ENCODE peak calls at places on chromosome 9, in eight cellular contexts. One of them, this sample, is unnamed.

GRCh38 chr9:91256235-91256634 is 105.5 kb downstream of the AUH start:
- DNase-seq in stomach: no peak
- DNase-seq in progenitor cell of endocrine pancreas: no peak
- DNase-seq in lower leg skin: no peak
- DNase-seq in HL-60: no peak
- DNase-seq in CD4-positive, alpha-beta T cell: no peak
- DNase-seq in upper lobe of right lung: no peak
- DNase-seq in heart right ventricle: no peak
- DNase-seq in this sample: no peak

GRCh38 chr9:129319938-129320481 is 141.9 kb upstream of the IER5L start:
- DNase-seq in stomach: peak; percentile 24
- DNase-seq in progenitor cell of endocrine pancreas: no peak
- DNase-seq in lower leg skin: peak; percentile 84
- DNase-seq in HL-60: no peak
- DNase-seq in CD4-positive, alpha-beta T cell: no peak
- DNase-seq in upper lobe of right lung: peak; percentile 53
- DNase-seq in heart right ventricle: no peak
- DNase-seq in this sample: peak; percentile 60

GRCh38 chr9:98215266-98215665 is 22.8 kb upstream of the CORO2A start:
- DNase-seq in stomach: no peak
- DNase-seq in progenitor cell of endocrine pancreas: no peak
- DNase-seq in lower leg skin: no peak
- DNase-seq in HL-60: no peak
- DNase-seq in CD4-positive, alpha-beta T cell: no peak
- DNase-seq in upper lobe of right lung: no peak
- DNase-seq in heart right ventricle: no peak
- DNase-seq in this sample: no peak

GRCh38 chr9:13450723-13451122 is 171.2 kb upstream of the MPDZ start:
- DNase-seq in stomach: no peak
- DNase-seq in progenitor cell of endocrine pancreas: no peak
- DNase-seq in lower leg skin: no peak
- DNase-seq in HL-60: no peak
- DNase-seq in CD4-positive, alpha-beta T cell: no peak
- DNase-seq in upper lobe of right lung: no peak
- DNase-seq in heart right ventricle: no peak
- DNase-seq in this sample: no peak

GRCh38 chr9:73153793-73154227 is 2.1 kb downstream of the ANXA1 start:
- DNase-seq in stomach: no peak
- DNase-seq in progenitor cell of endocrine pancreas: no peak
- DNase-seq in lower leg skin: no peak
- DNase-seq in HL-60: no peak
- DNase-seq in CD4-positive, alpha-beta T cell: no peak
- DNase-seq in upper lobe of right lung: no peak
- DNase-seq in heart right ventricle: no peak
- DNase-seq in this sample: no peak

GRCh38 chr9:68940620-68941019 is 73.3 kb downstream of the PRKACG start:
- DNase-seq in stomach: no peak
- DNase-seq in progenitor cell of endocrine pancreas: no peak
- DNase-seq in lower leg skin: no peak
- DNase-seq in HL-60: no peak
- DNase-seq in CD4-positive, alpha-beta T cell: no peak
- DNase-seq in upper lobe of right lung: no peak
- DNase-seq in heart right ventricle: no peak
- DNase-seq in this sample: no peak

GRCh38 chr9:136341769-136342168 is 14.4 kb downstream of the GPSM1 start:
- DNase-seq in stomach: no peak
- DNase-seq in progenitor cell of endocrine pancreas: no peak
- DNase-seq in lower leg skin: no peak
- DNase-seq in HL-60: no peak
- DNase-seq in CD4-positive, alpha-beta T cell: no peak
- DNase-seq in upper lobe of right lung: no peak
- DNase-seq in heart right ventricle: no peak
- DNase-seq in this sample: no peak

GRCh38 chr9:114300846-114301797 is 21.8 kb upstream of the ORM1 start:
- DNase-seq in stomach: peak; percentile 22
- DNase-seq in progenitor cell of endocrine pancreas: no peak
- DNase-seq in lower leg skin: peak; percentile 81
- DNase-seq in HL-60: no peak
- DNase-seq in CD4-positive, alpha-beta T cell: no peak
- DNase-seq in upper lobe of right lung: peak; percentile 48
- DNase-seq in heart right ventricle: no peak
- DNase-seq in this sample: peak; percentile 59

GRCh38 chr9:94867281-94867841 is 140.9 kb downstream of the AOPEP start:
- DNase-seq in stomach: peak; percentile 83
- DNase-seq in progenitor cell of endocrine pancreas: peak; percentile 19
- DNase-seq in lower leg skin: no peak
- DNase-seq in HL-60: no peak
- DNase-seq in CD4-positive, alpha-beta T cell: no peak
- DNase-seq in upper lobe of right lung: peak; percentile 77
- DNase-seq in heart right ventricle: peak; percentile 78
- DNase-seq in this sample: no peak

GRCh38 chr9:117344892-117345660 is 69.8 kb downstream of the ASTN2 start:
- DNase-seq in stomach: no peak
- DNase-seq in progenitor cell of endocrine pancreas: no peak
- DNase-seq in lower leg skin: no peak
- DNase-seq in HL-60: no peak
- DNase-seq in CD4-positive, alpha-beta T cell: no peak
- DNase-seq in upper lobe of right lung: no peak
- DNase-seq in heart right ventricle: no peak
- DNase-seq in this sample: no peak

GRCh38 chr9:132020845-132021510 is 58.7 kb downstream of the MED27 start:
- DNase-seq in stomach: no peak
- DNase-seq in progenitor cell of endocrine pancreas: no peak
- DNase-seq in lower leg skin: no peak
- DNase-seq in HL-60: no peak
- DNase-seq in CD4-positive, alpha-beta T cell: no peak
- DNase-seq in upper lobe of right lung: no peak
- DNase-seq in heart right ventricle: no peak
- DNase-seq in this sample: no peak

GRCh38 chr9:114799925-114800324 is 5.9 kb downstream of the TNFSF15 start:
- DNase-seq in stomach: no peak
- DNase-seq in progenitor cell of endocrine pancreas: no peak
- DNase-seq in lower leg skin: no peak
- DNase-seq in HL-60: no peak
- DNase-seq in CD4-positive, alpha-beta T cell: no peak
- DNase-seq in upper lobe of right lung: no peak
- DNase-seq in heart right ventricle: no peak
- DNase-seq in this sample: no peak

GRCh38 chr9:1875921-1876448 is 139.2 kb upstream of the SMARCA2 start:
- DNase-seq in stomach: no peak
- DNase-seq in progenitor cell of endocrine pancreas: no peak
- DNase-seq in lower leg skin: no peak
- DNase-seq in HL-60: no peak
- DNase-seq in CD4-positive, alpha-beta T cell: no peak
- DNase-seq in upper lobe of right lung: no peak
- DNase-seq in heart right ventricle: no peak
- DNase-seq in this sample: no peak

GRCh38 chr9:69584746-69585145 is 87.4 kb downstream of the APBA1 start:
- DNase-seq in stomach: no peak
- DNase-seq in progenitor cell of endocrine pancreas: no peak
- DNase-seq in lower leg skin: no peak
- DNase-seq in HL-60: no peak
- DNase-seq in CD4-positive, alpha-beta T cell: no peak
- DNase-seq in upper lobe of right lung: no peak
- DNase-seq in heart right ventricle: no peak
- DNase-seq in this sample: no peak

GRCh38 chr9:4349841-4350418 is 50.1 kb upstream of the GLIS3 start:
- DNase-seq in stomach: no peak
- DNase-seq in progenitor cell of endocrine pancreas: no peak
- DNase-seq in lower leg skin: no peak
- DNase-seq in HL-60: no peak
- DNase-seq in CD4-positive, alpha-beta T cell: no peak
- DNase-seq in upper lobe of right lung: no peak
- DNase-seq in heart right ventricle: no peak
- DNase-seq in this sample: no peak

GRCh38 chr9:136700309-136700708 is 12.1 kb upstream of the DIPK1B start:
- DNase-seq in stomach: no peak
- DNase-seq in progenitor cell of endocrine pancreas: no peak
- DNase-seq in lower leg skin: no peak
- DNase-seq in HL-60: no peak
- DNase-seq in CD4-positive, alpha-beta T cell: no peak
- DNase-seq in upper lobe of right lung: no peak
- DNase-seq in heart right ventricle: no peak
- DNase-seq in this sample: no peak

GRCh38 chr9:136558373-136558772 is 12.5 kb upstream of the NOTCH1 start:
- DNase-seq in stomach: no peak
- DNase-seq in progenitor cell of endocrine pancreas: no peak
- DNase-seq in lower leg skin: no peak
- DNase-seq in HL-60: peak; percentile 85
- DNase-seq in CD4-positive, alpha-beta T cell: no peak
- DNase-seq in upper lobe of right lung: no peak
- DNase-seq in heart right ventricle: no peak
- DNase-seq in this sample: no peak

GRCh38 chr9:136090768-136091581 is 4.1 kb downstream of the NACC2 start:
- DNase-seq in stomach: no peak
- DNase-seq in progenitor cell of endocrine pancreas: no peak
- DNase-seq in lower leg skin: no peak
- DNase-seq in HL-60: peak; percentile 54
- DNase-seq in CD4-positive, alpha-beta T cell: no peak
- DNase-seq in upper lobe of right lung: peak; percentile 54
- DNase-seq in heart right ventricle: peak; percentile 44
- DNase-seq in this sample: no peak

GRCh38 chr9:137114613-137115393 is at the start of gene DPP7:
- DNase-seq in stomach: peak; percentile 76
- DNase-seq in progenitor cell of endocrine pancreas: no peak
- DNase-seq in lower leg skin: peak; percentile 96
- DNase-seq in HL-60: peak; percentile 68
- DNase-seq in CD4-positive, alpha-beta T cell: peak; percentile 64
- DNase-seq in upper lobe of right lung: peak; percentile 90
- DNase-seq in heart right ventricle: peak; percentile 73
- DNase-seq in this sample: no peak

GRCh38 chr9:100428871-100429654 is 2.1 kb downstream of the MSANTD3 start:
- DNase-seq in stomach: no peak
- DNase-seq in progenitor cell of endocrine pancreas: no peak
- DNase-seq in lower leg skin: no peak
- DNase-seq in HL-60: no peak
- DNase-seq in CD4-positive, alpha-beta T cell: no peak
- DNase-seq in upper lobe of right lung: no peak
- DNase-seq in heart right ventricle: peak; percentile 17
- DNase-seq in this sample: no peak

GRCh38 chr9:98809311-98810105 is 2.0 kb downstream of the GALNT12 start:
- DNase-seq in stomach: no peak
- DNase-seq in progenitor cell of endocrine pancreas: no peak
- DNase-seq in lower leg skin: peak; percentile 57
- DNase-seq in HL-60: no peak
- DNase-seq in CD4-positive, alpha-beta T cell: no peak
- DNase-seq in upper lobe of right lung: no peak
- DNase-seq in heart right ventricle: no peak
- DNase-seq in this sample: no peak

GRCh38 chr9:33628865-33629410 is 104.9 kb downstream of the ANKRD18B start:
- DNase-seq in stomach: no peak
- DNase-seq in progenitor cell of endocrine pancreas: no peak
- DNase-seq in lower leg skin: no peak
- DNase-seq in HL-60: no peak
- DNase-seq in CD4-positive, alpha-beta T cell: no peak
- DNase-seq in upper lobe of right lung: no peak
- DNase-seq in heart right ventricle: no peak
- DNase-seq in this sample: no peak

GRCh38 chr9:95785209-95785608 is 90.3 kb upstream of the ERCC6L2 start:
- DNase-seq in stomach: no peak
- DNase-seq in progenitor cell of endocrine pancreas: no peak
- DNase-seq in lower leg skin: no peak
- DNase-seq in HL-60: no peak
- DNase-seq in CD4-positive, alpha-beta T cell: no peak
- DNase-seq in upper lobe of right lung: no peak
- DNase-seq in heart right ventricle: no peak
- DNase-seq in this sample: no peak

GRCh38 chr9:110744753-110745522 is 76.3 kb downstream of the MUSK start:
- DNase-seq in stomach: no peak
- DNase-seq in progenitor cell of endocrine pancreas: no peak
- DNase-seq in lower leg skin: no peak
- DNase-seq in HL-60: no peak
- DNase-seq in CD4-positive, alpha-beta T cell: no peak
- DNase-seq in upper lobe of right lung: no peak
- DNase-seq in heart right ventricle: peak; percentile 10
- DNase-seq in this sample: no peak

GRCh38 chr9:17995031-17995430 is 416.2 kb downstream of the SH3GL2 start:
- DNase-seq in stomach: no peak
- DNase-seq in progenitor cell of endocrine pancreas: no peak
- DNase-seq in lower leg skin: no peak
- DNase-seq in HL-60: no peak
- DNase-seq in CD4-positive, alpha-beta T cell: no peak
- DNase-seq in upper lobe of right lung: no peak
- DNase-seq in heart right ventricle: no peak
- DNase-seq in this sample: no peak
- TF ChIP-seq CTCF in stomach: no peak
- TF ChIP-seq CTCF in progenitor cell of endocrine pancreas: no peak
- TF ChIP-seq CTCF in lower leg skin: no peak
- TF ChIP-seq CTCF in HL-60: no peak
- TF ChIP-seq CTCF in CD4-positive, alpha-beta T cell: no peak
- TF ChIP-seq CTCF in upper lobe of right lung: no peak
- TF ChIP-seq CTCF in heart right ventricle: no peak
- TF ChIP-seq CTCF in this sample: no peak

DNA sequence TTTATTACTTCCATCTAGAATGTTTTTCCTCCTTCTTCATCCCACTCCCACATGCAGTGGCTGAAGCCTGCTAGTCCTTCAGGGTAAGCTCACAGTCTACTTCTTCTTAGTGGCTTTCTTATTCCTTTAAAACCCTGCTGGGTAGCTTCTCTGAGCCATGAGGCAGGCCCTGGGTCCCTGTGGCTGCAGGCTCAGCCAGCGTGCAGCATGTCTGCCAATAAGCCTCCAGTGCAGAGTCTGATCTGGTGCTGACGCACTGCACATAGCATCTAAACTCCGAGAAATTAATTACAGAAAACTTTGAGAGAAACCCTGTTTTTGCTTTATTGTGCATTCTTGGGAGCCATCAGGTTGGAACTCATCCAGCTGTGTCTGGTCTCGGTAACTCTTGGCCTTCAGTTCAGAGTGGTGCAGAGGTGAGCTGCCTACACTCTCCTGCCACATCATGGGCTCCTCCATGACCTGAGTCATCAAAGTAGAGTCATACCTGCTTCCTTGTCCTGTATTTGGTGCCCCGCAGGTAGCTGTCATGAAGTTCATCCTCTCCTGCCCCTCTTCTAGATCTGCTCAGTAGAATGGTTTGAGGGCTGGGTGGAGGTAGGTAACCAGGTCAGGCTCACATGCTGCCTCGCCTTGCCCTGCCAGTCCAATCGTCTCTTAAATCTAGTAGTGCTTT is 339.4 kb downstream of the KDM4C start:
- DNase-seq in stomach: no peak
- DNase-seq in progenitor cell of endocrine pancreas: no peak
- DNase-seq in lower leg skin: no peak
- DNase-seq in HL-60: no peak
- DNase-seq in CD4-positive, alpha-beta T cell: no peak
- DNase-seq in upper lobe of right lung: no peak
- DNase-seq in heart right ventricle: no peak
- DNase-seq in this sample: no peak
- TF ChIP-seq CTCF in stomach: no peak
- TF ChIP-seq CTCF in progenitor cell of endocrine pancreas: no peak
- TF ChIP-seq CTCF in lower leg skin: no peak
- TF ChIP-seq CTCF in HL-60: no peak
- TF ChIP-seq CTCF in CD4-positive, alpha-beta T cell: no peak
- TF ChIP-seq CTCF in upper lobe of right lung: no peak
- TF ChIP-seq CTCF in heart right ventricle: no peak
- TF ChIP-seq CTCF in this sample: no peak

GRCh38 chr9:23821400-23822181 is 4.4 kb downstream of the ELAVL2 start:
- DNase-seq in stomach: peak; percentile 24
- DNase-seq in progenitor cell of endocrine pancreas: peak; percentile 60
- DNase-seq in lower leg skin: no peak
- DNase-seq in HL-60: no peak
- DNase-seq in CD4-positive, alpha-beta T cell: no peak
- DNase-seq in upper lobe of right lung: peak; percentile 66
- DNase-seq in heart right ventricle: no peak
- DNase-seq in this sample: no peak
- TF ChIP-seq CTCF in stomach: no peak
- TF ChIP-seq CTCF in progenitor cell of endocrine pancreas: no peak
- TF ChIP-seq CTCF in lower leg skin: no peak
- TF ChIP-seq CTCF in HL-60: no peak
- TF ChIP-seq CTCF in CD4-positive, alpha-beta T cell: no peak
- TF ChIP-seq CTCF in upper lobe of right lung: no peak
- TF ChIP-seq CTCF in heart right ventricle: no peak
- TF ChIP-seq CTCF in this sample: no peak

GRCh38 chr9:71910602-71911060 is 362 bp downstream of the ABHD17B start:
- DNase-seq in stomach: no peak
- DNase-seq in progenitor cell of endocrine pancreas: no peak
- DNase-seq in lower leg skin: peak; percentile 90
- DNase-seq in HL-60: no peak
- DNase-seq in CD4-positive, alpha-beta T cell: no peak
- DNase-seq in upper lobe of right lung: no peak
- DNase-seq in heart right ventricle: no peak
- DNase-seq in this sample: peak; percentile 73
- TF ChIP-seq CTCF in stomach: no peak
- TF ChIP-seq CTCF in progenitor cell of endocrine pancreas: no peak
- TF ChIP-seq CTCF in lower leg skin: no peak
- TF ChIP-seq CTCF in HL-60: no peak
- TF ChIP-seq CTCF in CD4-positive, alpha-beta T cell: no peak
- TF ChIP-seq CTCF in upper lobe of right lung: no peak
- TF ChIP-seq CTCF in heart right ventricle: no peak
- TF ChIP-seq CTCF in this sample: peak; percentile 17

This sample was measured in type B pancreatic cell.